ENCODE peak calls at places on chromosomes 7 and 10, in six cellular contexts. U is heart left ventricle, E is testis, I is upper lobe of left lung, N is IMR-90, V is uterus. G is an unnamed sample. For H3K27me3, the result is how much of the 10 kb centered on the place peaks cover.

GRCh38 chr10:59337254-59337653 is 25.1 kb downstream of the FAM13C start:
- DNase-seq in U (peak), E (peak), I (no peak), N (peak), V (peak), G (no peak)

GRCh38 chr10:16819436-16819835 is 2.2 kb upstream of the RSU1 start:
- DNase-seq in U (no peak), E (no peak), I (no peak), N (no peak), V (no peak), G (no peak)

GRCh38 chr7:30285531-30286284 is 1.3 kb downstream of the ZNRF2 start:
- DNase-seq in U (peak), E (peak), I (peak), N (peak), V (peak), G (no peak)

GRCh38 chr7:55326079-55326847 is 38.9 kb upstream of the LANCL2 start:
- DNase-seq in U (peak), E (no peak), I (no peak), N (no peak), V (no peak), G (peak)

GRCh38 chr10:47310090-47310505 is 10.1 kb downstream of the GDF10 start:
- DNase-seq in U (no peak), E (no peak), I (peak), N (no peak), V (no peak), G (no peak)

GRCh38 chr10:72322280-72323058 is 32.2 kb downstream of the DNAJB12 start:
- DNase-seq in U (no peak), E (no peak), I (peak), N (no peak), V (no peak), G (no peak)

GRCh38 chr10:4141471-4141870 is 356.5 kb upstream of the KLF6 start:
- DNase-seq in U (no peak), E (no peak), I (no peak), N (peak), V (no peak), G (no peak)

GRCh38 chr10:7666253-7667023 is at the start of gene ITIH5:
- DNase-seq in U (peak), E (no peak), I (peak), N (no peak), V (peak), G (no peak)

GRCh38 chr10:115951242-115951641 is 321.8 kb downstream of the GFRA1 start:
- DNase-seq in U (no peak), E (no peak), I (no peak), N (no peak), V (no peak), G (no peak)

GRCh38 chr10:84008878-84009277 is 130.4 kb upstream of the GHITM start:
- DNase-seq in U (no peak), E (peak), I (peak), N (no peak), V (no peak), G (peak)

GRCh38 chr10:15237351-15237750 is 68.9 kb upstream of the NMT2 start:
- DNase-seq in U (peak), E (no peak), I (no peak), N (peak), V (no peak), G (no peak)

GRCh38 chr7:151773795-151774194 is 103.1 kb downstream of the PRKAG2 start:
- DNase-seq in U (no peak), E (no peak), I (no peak), N (no peak), V (no peak), G (no peak)

GRCh38 chr7:17680943-17681351 is 259.3 kb downstream of the SNX13 start:
- DNase-seq in U (no peak), E (no peak), I (no peak), N (peak), V (no peak), G (no peak)

GRCh38 chr7:458511-459245 is 61.0 kb downstream of the PDGFA start:
- DNase-seq in U (no peak), E (no peak), I (peak), N (no peak), V (no peak), G (no peak)

DNA sequence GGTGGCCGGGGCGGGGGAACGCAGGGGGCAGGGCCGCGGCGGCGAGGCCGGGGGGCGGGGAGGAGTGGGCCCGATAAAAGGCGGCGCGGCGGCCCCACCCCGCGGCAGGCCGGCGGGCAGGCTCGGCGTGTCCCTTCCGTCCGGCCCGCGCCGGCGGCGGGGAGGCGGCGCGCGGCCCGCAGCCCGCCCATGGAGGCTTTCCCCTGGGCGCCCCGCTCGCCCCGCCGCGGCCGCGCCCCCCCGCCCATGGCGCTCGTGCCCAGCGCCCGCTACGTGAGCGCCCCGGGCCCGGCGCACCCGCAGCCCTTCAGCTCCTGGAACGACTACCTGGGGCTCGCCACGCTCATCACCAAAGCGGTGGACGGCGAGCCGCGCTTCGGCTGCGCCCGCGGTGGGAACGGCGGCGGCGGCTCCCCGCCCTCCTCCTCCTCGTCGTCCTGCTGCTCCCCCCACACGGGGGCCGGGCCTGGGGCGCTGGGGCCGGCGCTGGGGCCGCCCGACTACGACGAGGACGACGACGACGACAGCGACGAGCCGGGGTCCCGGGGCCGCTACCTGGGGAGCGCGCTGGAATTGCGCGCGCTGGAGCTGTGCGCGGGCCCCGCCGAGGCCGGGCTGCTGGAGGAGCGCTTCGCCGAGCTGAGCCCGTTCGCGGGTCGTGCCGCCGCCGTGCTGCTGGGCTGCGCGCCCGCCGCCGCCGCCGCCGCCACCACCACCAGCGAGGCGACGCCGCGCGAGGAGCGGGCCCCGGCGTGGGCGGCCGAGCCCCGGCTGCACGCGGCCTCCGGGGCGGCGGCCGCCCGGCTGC is at the start of gene NANOS1:
- DNase-seq in U (no peak), E (no peak), I (peak), N (peak), V (no peak), G (peak)
- H3K4me3 ChIP-seq in U (peak), E (peak), I (peak), N (peak), V (peak), G (peak)

GRCh38 chr7:26535483-26536069 is 243.9 kb downstream of the SNX10 start:
- DNase-seq in U (no peak), E (no peak), I (no peak), N (no peak), V (no peak), G (no peak)
- H3K27me3 ChIP-seq in U (under half), E (under half), I (under half), N (under half), V (under half), G (under half)

GRCh38 chr7:94183289-94183749 is 179.2 kb upstream of the BET1 start:
- DNase-seq in U (peak), E (no peak), I (no peak), N (peak), V (peak), G (no peak)
- TF ChIP-seq POLR2A in U (no peak), E (no peak), I (no peak), N (peak), V (no peak), G (no peak)

DNA sequence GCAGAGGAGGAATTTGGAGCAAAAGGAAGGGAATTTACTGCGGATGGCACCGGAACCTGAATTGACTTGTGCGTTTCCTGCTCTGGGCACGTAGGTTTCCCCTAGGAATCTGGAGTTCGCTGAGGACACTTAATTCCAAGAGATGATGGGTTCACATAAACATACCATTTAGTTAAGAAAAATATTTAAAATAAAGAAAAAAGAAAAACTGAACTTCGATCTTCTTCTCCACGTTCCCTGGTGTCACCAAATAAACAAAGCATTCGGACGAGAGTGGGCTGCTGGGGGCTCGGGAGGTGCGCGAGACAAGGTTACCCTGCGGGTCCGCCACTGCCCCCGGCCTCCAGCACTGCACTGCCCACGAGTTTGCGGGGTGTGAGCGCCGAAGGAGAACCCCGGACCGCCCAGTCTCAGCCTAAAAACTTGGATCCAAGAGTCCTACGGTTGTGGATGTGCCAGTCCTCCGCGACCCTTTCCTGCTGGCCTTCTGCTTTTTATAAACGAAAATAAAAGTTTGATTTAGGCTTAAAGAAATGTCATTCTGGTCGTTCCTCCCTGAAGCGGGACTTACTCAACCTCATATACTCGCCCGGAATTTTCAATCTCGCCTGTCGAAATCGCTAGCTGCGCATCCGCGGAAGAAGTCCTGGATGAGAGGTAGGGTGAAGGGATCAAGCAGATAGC is 30.3 kb downstream of the SKIDA1 start:
- DNase-seq in U (no peak), E (peak), I (peak), N (peak), V (peak), G (no peak)
- H3K4me3 ChIP-seq in U (peak), E (peak), I (peak), N (peak), V (peak), G (peak)

GRCh38 chr10:102408728-102409603 is 9.6 kb downstream of the PSD start:
- DNase-seq in U (peak), E (peak), I (peak), N (peak), V (peak), G (no peak)
- H3K27me3 ChIP-seq in U (half or more), E (under half), I (under half), N (under half), V (under half), G (under half)

DNA sequence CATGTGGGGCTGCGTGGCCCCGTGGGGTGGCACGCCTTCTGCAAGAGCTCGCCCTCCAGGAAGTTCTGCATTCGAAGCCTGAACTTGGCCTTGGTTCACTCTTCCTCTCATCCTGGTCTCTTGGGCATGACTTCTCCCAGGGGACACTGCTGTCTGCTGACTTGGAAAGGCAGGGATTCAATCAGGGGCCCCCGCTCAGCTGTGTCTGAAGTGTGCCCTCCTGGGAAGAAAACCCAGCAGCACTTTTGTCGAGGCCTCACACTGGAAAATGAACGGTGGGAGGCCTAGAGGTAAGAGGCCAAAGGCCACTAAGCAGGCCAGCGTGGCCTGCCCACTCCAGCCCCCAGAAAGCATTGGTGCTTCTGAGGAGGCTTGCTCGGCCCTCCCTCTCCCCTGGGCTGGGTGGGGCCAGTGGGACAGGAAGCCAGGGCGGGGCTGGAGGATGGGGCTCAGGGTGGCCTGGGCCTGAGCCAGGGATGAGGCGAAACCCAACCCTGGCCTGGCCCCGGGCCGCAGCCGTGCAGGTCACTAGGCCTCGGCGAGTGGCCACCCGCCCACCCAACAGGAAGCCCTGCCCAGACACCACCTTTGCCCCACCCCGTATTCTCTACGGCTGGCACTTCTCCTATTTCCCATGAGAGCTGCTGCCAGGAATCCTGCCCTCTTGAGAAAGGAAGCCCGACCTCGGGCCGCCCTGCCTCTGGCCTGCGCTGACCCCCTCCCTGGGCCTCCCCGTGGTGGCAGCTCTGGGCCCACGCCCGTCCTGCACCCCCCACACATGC is 81.1 kb downstream of the ZMIZ1 start:
- DNase-seq in U (peak), E (peak), I (peak), N (peak), V (peak), G (peak)
- TF ChIP-seq POLR2A in U (no peak), E (no peak), I (peak), N (no peak), V (no peak), G (no peak)

G was measured in esophagus muscularis mucosa.